ENCODE peak calls at places on chromosomes 4 and X, in six cellular contexts. Q is fibroblast of pulmonary artery; H is tibial artery; I is HFF-Myc; R is ascending aorta; W is CD8-positive, alpha-beta T cell. D is an unnamed sample.

GRCh38 chrX:40148439-40149285 is 50.9 kb upstream of the BCOR start:
- DNase-seq in H (no peak), I (no peak), Q (no peak), R (no peak), W (no peak), D (no peak)

GRCh38 chr4:138053601-138054322 is 188.4 kb downstream of the SLC7A11 start:
- DNase-seq in Q (peak; percentile 89), I (peak; percentile 73), R (no peak), H (no peak), W (no peak), D (peak; percentile 19)

GRCh38 chrX:65196758-65197371 is 220.6 kb upstream of the ZC4H2 start:
- DNase-seq in R (no peak), W (no peak), H (no peak), Q (no peak), I (no peak), D (peak; percentile 37)

GRCh38 chrX:19190902-19191301 is 68.6 kb upstream of the ADGRG2 start:
- DNase-seq in I (no peak), Q (no peak), R (no peak), W (no peak), H (no peak), D (no peak)

GRCh38 chrX:86806786-86807185 is 658.5 kb downstream of the DACH2 start:
- DNase-seq in W (no peak), Q (no peak), I (no peak), R (no peak), H (no peak), D (peak; percentile 0)

GRCh38 chr4:148141536-148141935 is 300.7 kb downstream of the NR3C2 start:
- DNase-seq in Q (no peak), W (no peak), H (no peak), I (no peak), R (no peak), D (no peak)

GRCh38 chrX:38804481-38805293 is 3.4 kb downstream of the MID1IP1 start:
- DNase-seq in Q (peak; percentile 25), H (peak; percentile 64), I (no peak), W (peak; percentile 15), R (peak; percentile 65), D (peak; percentile 46)

GRCh38 chr4:20552004-20552403 is 148.3 kb upstream of the PACRGL start:
- DNase-seq in R (no peak), I (no peak), W (no peak), Q (no peak), H (no peak), D (no peak)

GRCh38 chr4:126701756-126702155 is 931.0 kb upstream of the INTU start:
- DNase-seq in Q (peak; percentile 23), W (no peak), R (no peak), I (no peak), H (no peak), D (no peak)

GRCh38 chr4:41365726-41366125 is 109.0 kb downstream of the UCHL1 start:
- DNase-seq in R (no peak), I (no peak), H (no peak), Q (no peak), W (no peak), D (no peak)

GRCh38 chr4:5561286-5561685 is 147.1 kb downstream of the EVC2 start:
- DNase-seq in R (no peak), W (no peak), Q (no peak), H (no peak), I (no peak), D (no peak)

GRCh38 chr4:154029171-154029570 is 240.3 kb upstream of the SFRP2 start:
- DNase-seq in W (no peak), I (no peak), H (no peak), Q (no peak), R (no peak), D (no peak)

GRCh38 chr4:154018659-154019058 is 229.8 kb upstream of the SFRP2 start:
- DNase-seq in R (no peak), I (no peak), Q (no peak), W (no peak), H (no peak), D (peak; percentile 27)

DNA sequence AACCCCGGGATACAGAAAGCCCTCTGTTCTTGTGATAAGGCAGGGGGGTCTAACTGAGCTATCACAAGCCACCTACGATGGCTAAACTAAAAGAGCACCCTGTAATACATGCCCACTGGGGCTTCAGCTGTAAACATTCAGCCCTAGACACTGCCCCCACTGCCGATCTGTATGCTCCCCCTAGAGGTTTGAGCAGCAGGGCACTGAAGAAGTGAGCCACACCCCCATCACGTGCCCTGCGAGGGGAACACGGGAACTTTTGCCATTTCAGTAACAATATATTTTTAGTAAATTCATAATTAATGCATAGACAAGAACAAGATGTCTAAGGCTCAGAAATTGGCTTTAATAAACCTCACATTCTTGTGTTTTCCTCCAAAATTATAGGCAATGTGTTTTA is 235.2 kb upstream of the SFRP2 start:
- DNase-seq in I (no peak), H (no peak), Q (no peak), W (no peak), R (no peak), D (peak; percentile 12)
- TF ChIP-seq CTCF in I (peak; percentile 24), H (no peak), Q (no peak), W (no peak), R (no peak), D (no peak)

DNA sequence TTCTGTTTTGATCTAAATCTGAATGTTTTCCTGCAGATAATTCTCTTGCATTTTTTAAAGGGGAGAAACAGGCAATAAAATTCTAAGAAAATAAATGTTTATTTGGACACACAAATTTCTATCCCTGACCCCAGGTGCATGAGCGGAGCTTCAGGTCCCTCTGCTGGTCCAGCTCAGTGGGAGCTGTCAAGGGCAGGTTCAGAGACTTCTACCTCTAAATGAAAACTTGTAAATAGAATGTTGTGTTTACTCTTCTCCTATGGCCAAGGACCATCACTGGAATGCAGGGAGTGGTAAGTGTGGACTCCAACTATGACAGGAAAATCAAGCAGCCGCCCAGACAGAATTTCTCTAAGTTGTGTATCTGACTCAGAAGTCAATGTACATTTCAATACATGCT is 148.6 kb upstream of the TTC29 start:
- DNase-seq in H (no peak), Q (no peak), W (no peak), R (no peak), I (no peak), D (peak; percentile 2)
- TF ChIP-seq CTCF in H (no peak), Q (peak; percentile 25), W (no peak), R (no peak), I (peak; percentile 36), D (no peak)

GRCh38 chr4:122914292-122914904 is 8.0 kb downstream of the NUDT6 start:
- DNase-seq in R (no peak), W (no peak), Q (peak; percentile 76), I (peak; percentile 66), H (no peak), D (no peak)
- TF ChIP-seq CTCF in R (peak; percentile 14), W (no peak), Q (peak; percentile 53), I (peak; percentile 48), H (peak; percentile 52), D (no peak)

GRCh38 chr4:87114245-87115062 is 106.0 kb downstream of the KLHL8 start:
- DNase-seq in R (no peak), W (no peak), Q (no peak), H (no peak), I (no peak), D (no peak)
- TF ChIP-seq CTCF in R (no peak), W (no peak), Q (no peak), H (no peak), I (peak; percentile 6), D (no peak)

DNA sequence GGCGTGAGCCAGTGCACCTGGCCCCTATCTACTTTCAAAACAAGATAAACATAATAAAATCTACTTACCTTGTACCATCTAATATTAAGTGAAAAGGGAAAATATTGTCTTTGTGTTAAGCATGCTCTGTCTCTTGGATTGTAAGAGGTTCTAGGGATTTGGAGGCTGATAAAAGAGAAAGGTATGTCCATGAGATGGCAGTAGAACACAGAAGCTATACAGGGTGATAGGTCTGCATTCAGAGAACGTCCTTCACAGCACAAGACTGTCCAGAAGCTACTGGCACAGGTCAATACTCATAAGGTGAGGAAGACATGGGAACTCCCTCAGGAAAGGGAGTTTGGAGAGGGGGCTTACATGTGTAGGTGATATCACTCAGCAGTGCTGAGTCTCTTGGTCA is 135.5 kb downstream of the TMEM47 start:
- DNase-seq in Q (peak; percentile 16), W (no peak), I (no peak), R (no peak), H (no peak), D (no peak)
- TF ChIP-seq CTCF in Q (peak; percentile 7), W (no peak), I (no peak), R (no peak), H (no peak), D (no peak)

GRCh38 chrX:154531626-154532025 is 15.0 kb downstream of the G6PD start:
- DNase-seq in Q (peak; percentile 40), H (peak; percentile 84), I (no peak), R (peak; percentile 85), W (no peak), D (no peak)
- TF ChIP-seq CTCF in Q (no peak), H (no peak), I (no peak), R (no peak), W (no peak), D (no peak)